ENCODE peak calls at places on chromosomes 12 and 14, in four cellular contexts. One of them, this sample, is unnamed.

GRCh38 chr14:23894687-23895419 is 58.7 kb upstream of the DHRS4 start:
- DNase-seq in activated CD4-positive, alpha-beta T cell treated with anti-CD3 and anti-CD28 coated beads, Interleukin-2, amount 50 U/mL, for 48 hours: no peak
- DNase-seq in stimulated activated CD8-positive, alpha-beta memory T cell treated with anti-CD3 and anti-CD28 coated beads, Interleukin-4, amount 100 ng/mL, for 1 hour: no peak
- DNase-seq in D341Med: no peak
- DNase-seq in this sample: no peak

GRCh38 chr12:4567073-4567881 is 5.3 kb downstream of the DYRK4 start:
- DNase-seq in D341Med: no peak
- DNase-seq in activated CD4-positive, alpha-beta T cell treated with anti-CD3 and anti-CD28 coated beads, Interleukin-2, amount 50 U/mL, for 48 hours: no peak
- DNase-seq in stimulated activated CD8-positive, alpha-beta memory T cell treated with anti-CD3 and anti-CD28 coated beads, Interleukin-4, amount 100 ng/mL, for 1 hour: no peak
- DNase-seq in this sample: no peak

GRCh38 chr12:15404485-15404884 is 82.2 kb downstream of the PTPRO start:
- DNase-seq in activated CD4-positive, alpha-beta T cell treated with anti-CD3 and anti-CD28 coated beads, Interleukin-2, amount 50 U/mL, for 48 hours: no peak
- DNase-seq in D341Med: no peak
- DNase-seq in stimulated activated CD8-positive, alpha-beta memory T cell treated with anti-CD3 and anti-CD28 coated beads, Interleukin-4, amount 100 ng/mL, for 1 hour: no peak
- DNase-seq in this sample: no peak

GRCh38 chr12:58608711-58609110 is 311.6 kb downstream of the LRIG3 start:
- DNase-seq in D341Med: no peak
- DNase-seq in stimulated activated CD8-positive, alpha-beta memory T cell treated with anti-CD3 and anti-CD28 coated beads, Interleukin-4, amount 100 ng/mL, for 1 hour: no peak
- DNase-seq in activated CD4-positive, alpha-beta T cell treated with anti-CD3 and anti-CD28 coated beads, Interleukin-2, amount 50 U/mL, for 48 hours: no peak
- DNase-seq in this sample: no peak

GRCh38 chr12:51391047-51391837 is at the start of gene GALNT6:
- DNase-seq in activated CD4-positive, alpha-beta T cell treated with anti-CD3 and anti-CD28 coated beads, Interleukin-2, amount 50 U/mL, for 48 hours: peak; percentile 73
- DNase-seq in stimulated activated CD8-positive, alpha-beta memory T cell treated with anti-CD3 and anti-CD28 coated beads, Interleukin-4, amount 100 ng/mL, for 1 hour: peak; percentile 32
- DNase-seq in D341Med: peak; percentile 67
- DNase-seq in this sample: no peak

GRCh38 chr14:90567991-90568390 is 171.2 kb downstream of the CALM1 start:
- DNase-seq in activated CD4-positive, alpha-beta T cell treated with anti-CD3 and anti-CD28 coated beads, Interleukin-2, amount 50 U/mL, for 48 hours: no peak
- DNase-seq in D341Med: no peak
- DNase-seq in stimulated activated CD8-positive, alpha-beta memory T cell treated with anti-CD3 and anti-CD28 coated beads, Interleukin-4, amount 100 ng/mL, for 1 hour: no peak
- DNase-seq in this sample: no peak

GRCh38 chr14:88195676-88196075 is 127.4 kb downstream of the KCNK10 start:
- DNase-seq in activated CD4-positive, alpha-beta T cell treated with anti-CD3 and anti-CD28 coated beads, Interleukin-2, amount 50 U/mL, for 48 hours: no peak
- DNase-seq in D341Med: no peak
- DNase-seq in stimulated activated CD8-positive, alpha-beta memory T cell treated with anti-CD3 and anti-CD28 coated beads, Interleukin-4, amount 100 ng/mL, for 1 hour: no peak
- DNase-seq in this sample: no peak

GRCh38 chr12:51011960-51012359 is 14.2 kb downstream of the SLC11A2 start:
- DNase-seq in stimulated activated CD8-positive, alpha-beta memory T cell treated with anti-CD3 and anti-CD28 coated beads, Interleukin-4, amount 100 ng/mL, for 1 hour: no peak
- DNase-seq in D341Med: peak; percentile 86
- DNase-seq in activated CD4-positive, alpha-beta T cell treated with anti-CD3 and anti-CD28 coated beads, Interleukin-2, amount 50 U/mL, for 48 hours: no peak
- DNase-seq in this sample: no peak

GRCh38 chr12:125137776-125138344 is 72.6 kb downstream of the AACS start:
- DNase-seq in D341Med: no peak
- DNase-seq in activated CD4-positive, alpha-beta T cell treated with anti-CD3 and anti-CD28 coated beads, Interleukin-2, amount 50 U/mL, for 48 hours: no peak
- DNase-seq in stimulated activated CD8-positive, alpha-beta memory T cell treated with anti-CD3 and anti-CD28 coated beads, Interleukin-4, amount 100 ng/mL, for 1 hour: no peak
- DNase-seq in this sample: no peak

GRCh38 chr14:41586237-41586636 is 20.4 kb upstream of the LRFN5 start:
- DNase-seq in activated CD4-positive, alpha-beta T cell treated with anti-CD3 and anti-CD28 coated beads, Interleukin-2, amount 50 U/mL, for 48 hours: no peak
- DNase-seq in stimulated activated CD8-positive, alpha-beta memory T cell treated with anti-CD3 and anti-CD28 coated beads, Interleukin-4, amount 100 ng/mL, for 1 hour: no peak
- DNase-seq in D341Med: no peak
- DNase-seq in this sample: no peak

GRCh38 chr12:74111688-74112360 is 425.8 kb upstream of the ATXN7L3B start:
- DNase-seq in stimulated activated CD8-positive, alpha-beta memory T cell treated with anti-CD3 and anti-CD28 coated beads, Interleukin-4, amount 100 ng/mL, for 1 hour: no peak
- DNase-seq in D341Med: peak; percentile 27
- DNase-seq in activated CD4-positive, alpha-beta T cell treated with anti-CD3 and anti-CD28 coated beads, Interleukin-2, amount 50 U/mL, for 48 hours: no peak
- DNase-seq in this sample: no peak

GRCh38 chr12:56839489-56840442 is 76.6 kb downstream of the HSD17B6 start:
- DNase-seq in activated CD4-positive, alpha-beta T cell treated with anti-CD3 and anti-CD28 coated beads, Interleukin-2, amount 50 U/mL, for 48 hours: peak; percentile 33
- DNase-seq in D341Med: peak; percentile 60
- DNase-seq in stimulated activated CD8-positive, alpha-beta memory T cell treated with anti-CD3 and anti-CD28 coated beads, Interleukin-4, amount 100 ng/mL, for 1 hour: no peak
- DNase-seq in this sample: no peak

GRCh38 chr14:73943083-73943482 is 6.8 kb downstream of the FAM161B start:
- DNase-seq in stimulated activated CD8-positive, alpha-beta memory T cell treated with anti-CD3 and anti-CD28 coated beads, Interleukin-4, amount 100 ng/mL, for 1 hour: no peak
- DNase-seq in D341Med: no peak
- DNase-seq in activated CD4-positive, alpha-beta T cell treated with anti-CD3 and anti-CD28 coated beads, Interleukin-2, amount 50 U/mL, for 48 hours: no peak
- DNase-seq in this sample: no peak

GRCh38 chr12:57268264-57268663 is 17.3 kb upstream of the STAC3 start:
- DNase-seq in D341Med: no peak
- DNase-seq in activated CD4-positive, alpha-beta T cell treated with anti-CD3 and anti-CD28 coated beads, Interleukin-2, amount 50 U/mL, for 48 hours: peak; percentile 41
- DNase-seq in stimulated activated CD8-positive, alpha-beta memory T cell treated with anti-CD3 and anti-CD28 coated beads, Interleukin-4, amount 100 ng/mL, for 1 hour: no peak
- DNase-seq in this sample: no peak

GRCh38 chr14:64951291-64951690 is 8.7 kb upstream of the GPX2 start:
- DNase-seq in stimulated activated CD8-positive, alpha-beta memory T cell treated with anti-CD3 and anti-CD28 coated beads, Interleukin-4, amount 100 ng/mL, for 1 hour: no peak
- DNase-seq in activated CD4-positive, alpha-beta T cell treated with anti-CD3 and anti-CD28 coated beads, Interleukin-2, amount 50 U/mL, for 48 hours: no peak
- DNase-seq in D341Med: no peak
- DNase-seq in this sample: no peak

This sample was measured in H54.